ENCODE peak calls at places on chromosomes 7 and 10, in five cellular contexts. One of them, this sample, is unnamed.

GRCh38 chr10:106107711-106108110 is 1056.8 kb downstream of the SORCS1 start:
- DNase-seq in epithelial cell of esophagus: peak; percentile 54
- DNase-seq in progenitor cell of endocrine pancreas: no peak
- DNase-seq in tibial nerve: no peak
- DNase-seq in GM13977: no peak
- DNase-seq in this sample: no peak

GRCh38 chr7:83060218-83060617 is 102.5 kb downstream of the PCLO start:
- DNase-seq in epithelial cell of esophagus: no peak
- DNase-seq in progenitor cell of endocrine pancreas: no peak
- DNase-seq in tibial nerve: no peak
- DNase-seq in GM13977: no peak
- DNase-seq in this sample: no peak

GRCh38 chr10:10830316-10831061 is 187.2 kb upstream of the CELF2 start:
- DNase-seq in epithelial cell of esophagus: peak; percentile 87
- DNase-seq in progenitor cell of endocrine pancreas: no peak
- DNase-seq in tibial nerve: no peak
- DNase-seq in GM13977: no peak
- DNase-seq in this sample: no peak

GRCh38 chr10:96292971-96293909 is 11.0 kb upstream of the DNTT start:
- DNase-seq in epithelial cell of esophagus: peak; percentile 68
- DNase-seq in progenitor cell of endocrine pancreas: no peak
- DNase-seq in tibial nerve: no peak
- DNase-seq in GM13977: peak; percentile 26
- DNase-seq in this sample: no peak

GRCh38 chr7:1977876-1978441 is 254.8 kb downstream of the MAD1L1 start:
- DNase-seq in epithelial cell of esophagus: no peak
- DNase-seq in progenitor cell of endocrine pancreas: no peak
- DNase-seq in tibial nerve: no peak
- DNase-seq in GM13977: no peak
- DNase-seq in this sample: no peak

GRCh38 chr10:1631282-1631681 is 106.0 kb downstream of the ADARB2 start:
- DNase-seq in epithelial cell of esophagus: no peak
- DNase-seq in progenitor cell of endocrine pancreas: no peak
- DNase-seq in tibial nerve: no peak
- DNase-seq in GM13977: no peak
- DNase-seq in this sample: no peak

GRCh38 chr7:157519798-157520244 is 183.0 kb downstream of the DNAJB6 start:
- DNase-seq in epithelial cell of esophagus: no peak
- DNase-seq in progenitor cell of endocrine pancreas: peak; percentile 3
- DNase-seq in tibial nerve: no peak
- DNase-seq in GM13977: no peak
- DNase-seq in this sample: peak; percentile 36

GRCh38 chr7:767580-767940 is 40.5 kb upstream of the PRKAR1B start:
- DNase-seq in epithelial cell of esophagus: no peak
- DNase-seq in progenitor cell of endocrine pancreas: no peak
- DNase-seq in tibial nerve: no peak
- DNase-seq in GM13977: no peak
- DNase-seq in this sample: no peak

GRCh38 chr7:77933394-77933793 is 134.8 kb downstream of the PHTF2 start:
- DNase-seq in epithelial cell of esophagus: peak; percentile 81
- DNase-seq in progenitor cell of endocrine pancreas: no peak
- DNase-seq in tibial nerve: no peak
- DNase-seq in GM13977: no peak
- DNase-seq in this sample: no peak

GRCh38 chr10:132813560-132814468 is 27.9 kb upstream of the NKX6-2 start:
- DNase-seq in epithelial cell of esophagus: no peak
- DNase-seq in progenitor cell of endocrine pancreas: no peak
- DNase-seq in tibial nerve: no peak
- DNase-seq in GM13977: no peak
- DNase-seq in this sample: no peak

GRCh38 chr10:33238643-33239042 is 95.8 kb downstream of the NRP1 start:
- DNase-seq in epithelial cell of esophagus: peak; percentile 79
- DNase-seq in progenitor cell of endocrine pancreas: no peak
- DNase-seq in tibial nerve: no peak
- DNase-seq in GM13977: no peak
- DNase-seq in this sample: no peak

GRCh38 chr7:120402368-120402767 is 129.4 kb downstream of the KCND2 start:
- DNase-seq in epithelial cell of esophagus: peak; percentile 78
- DNase-seq in progenitor cell of endocrine pancreas: no peak
- DNase-seq in tibial nerve: no peak
- DNase-seq in GM13977: no peak
- DNase-seq in this sample: no peak

GRCh38 chr7:157047148-157047547 is 36.7 kb upstream of the MNX1 start:
- DNase-seq in epithelial cell of esophagus: peak; percentile 47
- DNase-seq in progenitor cell of endocrine pancreas: no peak
- DNase-seq in tibial nerve: no peak
- DNase-seq in GM13977: no peak
- DNase-seq in this sample: no peak

GRCh38 chr7:1362301-1362700 is 97.0 kb downstream of the MICALL2 start:
- DNase-seq in epithelial cell of esophagus: no peak
- DNase-seq in progenitor cell of endocrine pancreas: no peak
- DNase-seq in tibial nerve: no peak
- DNase-seq in GM13977: no peak
- DNase-seq in this sample: no peak

GRCh38 chr7:49718755-49719154 is 54.7 kb upstream of the VWC2 start:
- DNase-seq in epithelial cell of esophagus: peak; percentile 32
- DNase-seq in progenitor cell of endocrine pancreas: no peak
- DNase-seq in tibial nerve: no peak
- DNase-seq in GM13977: no peak
- DNase-seq in this sample: no peak

GRCh38 chr10:61376908-61377368 is 76.2 kb downstream of the TMEM26 start:
- DNase-seq in epithelial cell of esophagus: no peak
- DNase-seq in progenitor cell of endocrine pancreas: no peak
- DNase-seq in tibial nerve: no peak
- DNase-seq in GM13977: no peak
- DNase-seq in this sample: no peak

GRCh38 chr7:47577351-47577919 is 4.5 kb downstream of the TNS3 start:
- DNase-seq in epithelial cell of esophagus: no peak
- DNase-seq in progenitor cell of endocrine pancreas: no peak
- DNase-seq in tibial nerve: no peak
- DNase-seq in GM13977: no peak
- DNase-seq in this sample: no peak

GRCh38 chr10:132577350-132578005 is 39.9 kb downstream of the INPP5A start:
- DNase-seq in epithelial cell of esophagus: no peak
- DNase-seq in progenitor cell of endocrine pancreas: no peak
- DNase-seq in tibial nerve: no peak
- DNase-seq in GM13977: no peak
- DNase-seq in this sample: no peak

GRCh38 chr10:13717936-13718772 is 131.4 kb downstream of the PRPF18 start:
- DNase-seq in epithelial cell of esophagus: peak; percentile 85
- DNase-seq in progenitor cell of endocrine pancreas: peak; percentile 33
- DNase-seq in tibial nerve: peak; percentile 41
- DNase-seq in GM13977: no peak
- DNase-seq in this sample: no peak

GRCh38 chr10:117503170-117503885 is 39.2 kb upstream of the EMX2 start:
- DNase-seq in epithelial cell of esophagus: peak; percentile 21
- DNase-seq in progenitor cell of endocrine pancreas: no peak
- DNase-seq in tibial nerve: no peak
- DNase-seq in GM13977: no peak
- DNase-seq in this sample: no peak

GRCh38 chr10:117543245-117543998 is 876 bp downstream of the EMX2 start:
- DNase-seq in epithelial cell of esophagus: peak; percentile 24
- DNase-seq in progenitor cell of endocrine pancreas: no peak
- DNase-seq in tibial nerve: no peak
- DNase-seq in GM13977: peak; percentile 36
- DNase-seq in this sample: no peak

GRCh38 chr10:6958254-6958653 is 378.2 kb upstream of the PRKCQ start:
- DNase-seq in epithelial cell of esophagus: no peak
- DNase-seq in progenitor cell of endocrine pancreas: no peak
- DNase-seq in tibial nerve: no peak
- DNase-seq in GM13977: no peak
- DNase-seq in this sample: no peak

GRCh38 chr7:146826338-146826737 is 709.7 kb downstream of the CNTNAP2 start:
- DNase-seq in epithelial cell of esophagus: no peak
- DNase-seq in progenitor cell of endocrine pancreas: no peak
- DNase-seq in tibial nerve: no peak
- DNase-seq in GM13977: no peak
- DNase-seq in this sample: no peak

GRCh38 chr7:47438411-47439029 is 143.4 kb downstream of the TNS3 start:
- DNase-seq in epithelial cell of esophagus: no peak
- DNase-seq in progenitor cell of endocrine pancreas: no peak
- DNase-seq in tibial nerve: no peak
- DNase-seq in GM13977: no peak
- DNase-seq in this sample: no peak

GRCh38 chr10:70475661-70476060 is 2.9 kb upstream of the PALD1 start:
- DNase-seq in epithelial cell of esophagus: peak; percentile 95
- DNase-seq in progenitor cell of endocrine pancreas: no peak
- DNase-seq in tibial nerve: no peak
- DNase-seq in GM13977: no peak
- DNase-seq in this sample: no peak

GRCh38 chr7:16067695-16068094 is 353.6 kb downstream of the CRPPA start:
- DNase-seq in epithelial cell of esophagus: no peak
- DNase-seq in progenitor cell of endocrine pancreas: no peak
- DNase-seq in tibial nerve: peak; percentile 21
- DNase-seq in GM13977: no peak
- DNase-seq in this sample: no peak

GRCh38 chr7:73698410-73698809 is 15.0 kb downstream of the BUD23 start:
- DNase-seq in epithelial cell of esophagus: no peak
- DNase-seq in progenitor cell of endocrine pancreas: no peak
- DNase-seq in tibial nerve: no peak
- DNase-seq in GM13977: no peak
- DNase-seq in this sample: no peak

GRCh38 chr7:152649220-152649619 is 26.7 kb downstream of the XRCC2 start:
- DNase-seq in epithelial cell of esophagus: no peak
- DNase-seq in progenitor cell of endocrine pancreas: no peak
- DNase-seq in tibial nerve: no peak
- DNase-seq in GM13977: no peak
- DNase-seq in this sample: no peak

GRCh38 chr10:107733731-107734130 is 569.2 kb upstream of the SORCS1 start:
- DNase-seq in epithelial cell of esophagus: no peak
- DNase-seq in progenitor cell of endocrine pancreas: no peak
- DNase-seq in tibial nerve: no peak
- DNase-seq in GM13977: no peak
- DNase-seq in this sample: no peak

GRCh38 chr10:118956253-118957140 is 73.0 kb upstream of the NANOS1 start:
- DNase-seq in epithelial cell of esophagus: no peak
- DNase-seq in progenitor cell of endocrine pancreas: no peak
- DNase-seq in tibial nerve: no peak
- DNase-seq in GM13977: no peak
- DNase-seq in this sample: no peak

GRCh38 chr10:16497911-16498310 is 23.8 kb downstream of the C1QL3 start:
- DNase-seq in epithelial cell of esophagus: no peak
- DNase-seq in progenitor cell of endocrine pancreas: no peak
- DNase-seq in tibial nerve: no peak
- DNase-seq in GM13977: no peak
- DNase-seq in this sample: no peak

GRCh38 chr10:13276749-13277394 is 23.0 kb downstream of the PHYH start:
- DNase-seq in epithelial cell of esophagus: no peak
- DNase-seq in progenitor cell of endocrine pancreas: no peak
- DNase-seq in tibial nerve: peak; percentile 19
- DNase-seq in GM13977: no peak
- DNase-seq in this sample: no peak

GRCh38 chr10:107653832-107654287 is 489.4 kb upstream of the SORCS1 start:
- DNase-seq in epithelial cell of esophagus: peak; percentile 59
- DNase-seq in progenitor cell of endocrine pancreas: no peak
- DNase-seq in tibial nerve: peak; percentile 17
- DNase-seq in GM13977: peak; percentile 23
- DNase-seq in this sample: no peak

GRCh38 chr10:116748041-116748440 is 5.7 kb upstream of the HSPA12A start:
- DNase-seq in epithelial cell of esophagus: peak; percentile 90
- DNase-seq in progenitor cell of endocrine pancreas: no peak
- DNase-seq in tibial nerve: no peak
- DNase-seq in GM13977: no peak
- DNase-seq in this sample: no peak

GRCh38 chr7:114652041-114652440 is 237.4 kb downstream of the FOXP2 start:
- DNase-seq in epithelial cell of esophagus: peak; percentile 28
- DNase-seq in progenitor cell of endocrine pancreas: no peak
- DNase-seq in tibial nerve: no peak
- DNase-seq in GM13977: no peak
- DNase-seq in this sample: no peak

GRCh38 chr10:113049881-113050280 is 99.8 kb downstream of the TCF7L2 start:
- DNase-seq in epithelial cell of esophagus: peak; percentile 52
- DNase-seq in progenitor cell of endocrine pancreas: no peak
- DNase-seq in tibial nerve: no peak
- DNase-seq in GM13977: no peak
- DNase-seq in this sample: no peak

GRCh38 chr7:5679047-5679740 is 102.3 kb downstream of the RNF216 start:
- DNase-seq in epithelial cell of esophagus: no peak
- DNase-seq in progenitor cell of endocrine pancreas: no peak
- DNase-seq in tibial nerve: no peak
- DNase-seq in GM13977: no peak
- DNase-seq in this sample: no peak

GRCh38 chr7:144641389-144642044 is 194.3 kb downstream of the TPK1 start:
- DNase-seq in epithelial cell of esophagus: no peak
- DNase-seq in progenitor cell of endocrine pancreas: no peak
- DNase-seq in tibial nerve: no peak
- DNase-seq in GM13977: no peak
- DNase-seq in this sample: no peak

GRCh38 chr7:94295805-94296204 is 98.9 kb upstream of the COL1A2 start:
- DNase-seq in epithelial cell of esophagus: peak; percentile 46
- DNase-seq in progenitor cell of endocrine pancreas: no peak
- DNase-seq in tibial nerve: no peak
- DNase-seq in GM13977: no peak
- DNase-seq in this sample: no peak
- TF ChIP-seq CTCF in epithelial cell of esophagus: peak; percentile 60
- TF ChIP-seq CTCF in progenitor cell of endocrine pancreas: peak; percentile 42
- TF ChIP-seq CTCF in tibial nerve: peak; percentile 24
- TF ChIP-seq CTCF in GM13977: no peak
- TF ChIP-seq CTCF in this sample: no peak

GRCh38 chr7:23811540-23811939 is 101.5 kb downstream of the STK31 start:
- DNase-seq in epithelial cell of esophagus: peak; percentile 11
- DNase-seq in progenitor cell of endocrine pancreas: no peak
- DNase-seq in tibial nerve: no peak
- DNase-seq in GM13977: no peak
- DNase-seq in this sample: no peak
- TF ChIP-seq CTCF in epithelial cell of esophagus: peak; percentile 31
- TF ChIP-seq CTCF in progenitor cell of endocrine pancreas: peak; percentile 53
- TF ChIP-seq CTCF in tibial nerve: peak; percentile 13
- TF ChIP-seq CTCF in GM13977: no peak
- TF ChIP-seq CTCF in this sample: peak; percentile 87

DNA sequence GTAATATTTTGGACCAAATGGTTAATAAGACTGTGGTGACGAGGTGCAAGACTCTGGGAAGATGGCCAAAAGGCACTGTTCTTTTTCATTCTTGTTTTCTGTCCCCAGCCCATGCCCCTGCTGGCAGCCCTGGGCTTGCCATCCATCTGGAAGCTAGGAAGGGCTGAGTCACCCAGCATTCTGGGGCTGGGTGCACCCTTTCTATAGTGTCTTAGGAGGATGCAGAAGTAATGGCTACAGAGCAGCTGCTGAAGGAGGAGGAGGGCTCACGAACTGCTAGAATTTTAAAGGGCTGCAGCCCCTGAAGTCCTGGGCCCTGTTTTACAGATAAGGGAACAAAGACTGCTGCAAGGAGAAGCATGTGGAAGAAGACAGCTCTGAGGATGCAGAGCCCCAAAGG is 42.8 kb upstream of the ZNF32 start:
- DNase-seq in epithelial cell of esophagus: no peak
- DNase-seq in progenitor cell of endocrine pancreas: no peak
- DNase-seq in tibial nerve: no peak
- DNase-seq in GM13977: no peak
- DNase-seq in this sample: no peak
- TF ChIP-seq CTCF in epithelial cell of esophagus: no peak
- TF ChIP-seq CTCF in progenitor cell of endocrine pancreas: no peak
- TF ChIP-seq CTCF in tibial nerve: no peak
- TF ChIP-seq CTCF in GM13977: no peak
- TF ChIP-seq CTCF in this sample: no peak

GRCh38 chr10:100637785-100638184 is 102.0 kb downstream of the HIF1AN start:
- DNase-seq in epithelial cell of esophagus: no peak
- DNase-seq in progenitor cell of endocrine pancreas: peak; percentile 38
- DNase-seq in tibial nerve: no peak
- DNase-seq in GM13977: no peak
- DNase-seq in this sample: no peak
- TF ChIP-seq CTCF in epithelial cell of esophagus: peak; percentile 35
- TF ChIP-seq CTCF in progenitor cell of endocrine pancreas: peak; percentile 68
- TF ChIP-seq CTCF in tibial nerve: no peak
- TF ChIP-seq CTCF in GM13977: peak; percentile 34
- TF ChIP-seq CTCF in this sample: peak; percentile 55

This sample was measured in mesothelial cell of epicardium.